ENCODE peak calls at places on chromosome 11, in six cellular contexts. I is RWPE1, W is GM23248, X is substantia nigra, S is lower lobe of right lung, N is A673. F is an unnamed sample.

GRCh38 chr11:119365071-119365591 is 16.4 kb downstream of the USP2 start:
- DNase-seq in I (no peak), W (peak), X (no peak), S (no peak), N (no peak), F (no peak)

GRCh38 chr11:61362542-61362875 is 335 bp downstream of the TMEM138 start:
- DNase-seq in I (peak), W (peak), X (no peak), S (no peak), N (peak), F (no peak)

GRCh38 chr11:1192741-1193325 is 30.0 kb upstream of the MUC5B start:
- DNase-seq in I (no peak), W (no peak), X (no peak), S (peak), N (no peak), F (peak)

GRCh38 chr11:131423715-131424114 is 53.3 kb downstream of the NTM start:
- DNase-seq in I (peak), W (peak), X (no peak), S (no peak), N (no peak), F (peak)

GRCh38 chr11:70556884-70557741 is 158.8 kb downstream of the CTTN start:
- DNase-seq in I (no peak), W (peak), X (no peak), S (no peak), N (no peak), F (no peak)

GRCh38 chr11:69567951-69568808 is 72.8 kb upstream of the CCND1 start:
- DNase-seq in I (no peak), W (peak), X (no peak), S (no peak), N (no peak), F (no peak)

GRCh38 chr11:75100314-75100713 is 3.6 kb upstream of the OR2AT4 start:
- DNase-seq in I (peak), W (peak), X (no peak), S (no peak), N (no peak), F (no peak)

GRCh38 chr11:20397281-20397680 is 9.8 kb downstream of the PRMT3 start:
- DNase-seq in I (peak), W (peak), X (no peak), S (no peak), N (peak), F (no peak)

GRCh38 chr11:126496576-126497403 is 141.3 kb downstream of the ST3GAL4 start:
- DNase-seq in I (no peak), W (no peak), X (no peak), S (no peak), N (no peak), F (no peak)

GRCh38 chr11:13429836-13430235 is 33.2 kb downstream of the BTBD10 start:
- DNase-seq in I (no peak), W (no peak), X (no peak), S (no peak), N (no peak), F (no peak)

GRCh38 chr11:36123353-36124220 is 165.6 kb downstream of the COMMD9 start:
- DNase-seq in I (no peak), W (no peak), X (peak), S (no peak), N (no peak), F (no peak)

GRCh38 chr11:79165908-79166307 is 274.9 kb downstream of the TENM4 start:
- DNase-seq in I (no peak), W (no peak), X (no peak), S (no peak), N (no peak), F (no peak)

GRCh38 chr11:83156150-83156995 is 558 bp upstream of the PCF11 start:
- DNase-seq in I (peak), W (peak), X (peak), S (peak), N (peak), F (peak)

GRCh38 chr11:60844870-60845221 is 2.9 kb downstream of the CCDC86 start:
- DNase-seq in I (no peak), W (no peak), X (no peak), S (no peak), N (no peak), F (no peak)

GRCh38 chr11:72814831-72815618 is 814 bp downstream of the ATG16L2 start:
- DNase-seq in I (no peak), W (peak), X (no peak), S (no peak), N (peak), F (no peak)

DNA sequence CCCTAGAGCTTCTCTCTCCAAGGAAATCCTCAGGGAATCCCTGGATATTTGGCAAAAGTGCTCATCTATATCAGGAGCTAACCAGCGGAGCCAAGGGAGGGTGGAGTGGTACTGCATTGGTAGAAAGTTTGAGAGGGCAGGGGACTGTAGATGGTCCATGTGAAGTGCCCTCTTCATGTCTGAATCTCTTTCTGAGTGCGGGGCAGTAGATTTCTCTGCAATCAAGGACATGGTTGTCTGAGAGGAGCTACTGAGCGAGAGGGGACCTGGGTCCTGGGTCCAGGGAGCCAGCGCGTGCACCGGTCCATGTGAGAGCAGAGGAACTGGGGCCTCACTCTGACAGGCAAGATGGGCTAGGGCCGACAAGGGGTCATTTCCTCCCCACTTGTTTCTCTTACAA is 716 bp downstream of the DIXDC1 start:
- DNase-seq in I (no peak), W (peak), X (no peak), S (no peak), N (no peak), F (no peak)
- H3K27ac ChIP-seq in I (peak), W (peak), X (peak), S (no peak), N (no peak), F (peak)

DNA sequence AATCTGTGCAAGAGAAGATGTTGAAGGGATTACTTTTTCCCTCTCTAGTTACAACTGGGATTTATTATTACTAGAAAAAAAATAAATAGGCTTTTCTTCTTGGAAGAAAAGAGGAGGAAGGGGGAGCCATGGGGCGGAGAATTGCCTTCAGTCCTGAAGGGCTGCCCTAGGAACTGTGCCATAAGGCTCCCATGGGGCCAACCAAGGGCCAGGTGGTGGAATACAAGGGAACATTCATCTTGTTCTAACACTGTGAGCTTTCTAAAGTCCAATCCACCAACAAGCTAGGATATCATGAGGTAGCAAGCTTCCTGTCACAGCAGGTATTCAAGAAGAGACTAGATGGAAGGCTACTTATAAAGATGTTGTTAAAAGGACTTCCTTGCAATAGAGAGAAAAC is 24.8 kb upstream of the NRIP3 start:
- DNase-seq in I (no peak), W (no peak), X (no peak), S (no peak), N (no peak), F (no peak)
- H3K27ac ChIP-seq in I (no peak), W (no peak), X (no peak), S (no peak), N (no peak), F (no peak)

GRCh38 chr11:3347127-3347526 is 31.8 kb downstream of the ZNF195 start:
- DNase-seq in I (no peak), W (no peak), X (no peak), S (no peak), N (no peak), F (no peak)

GRCh38 chr11:3346587-3346986 is 32.4 kb downstream of the ZNF195 start:
- DNase-seq in I (no peak), W (no peak), X (no peak), S (no peak), N (no peak), F (no peak)

GRCh38 chr11:3344775-3345174 is 34.2 kb downstream of the ZNF195 start:
- DNase-seq in I (no peak), W (no peak), X (no peak), S (no peak), N (no peak), F (no peak)

GRCh38 chr11:3345736-3346135 is 33.2 kb downstream of the ZNF195 start:
- DNase-seq in I (no peak), W (no peak), X (no peak), S (no peak), N (peak), F (no peak)

GRCh38 chr11:3344327-3344726 is 34.6 kb downstream of the ZNF195 start:
- DNase-seq in I (no peak), W (no peak), X (no peak), S (no peak), N (no peak), F (no peak)
- H3K27ac ChIP-seq in I (no peak), W (no peak), X (no peak), S (no peak), N (no peak), F (no peak)

DNA sequence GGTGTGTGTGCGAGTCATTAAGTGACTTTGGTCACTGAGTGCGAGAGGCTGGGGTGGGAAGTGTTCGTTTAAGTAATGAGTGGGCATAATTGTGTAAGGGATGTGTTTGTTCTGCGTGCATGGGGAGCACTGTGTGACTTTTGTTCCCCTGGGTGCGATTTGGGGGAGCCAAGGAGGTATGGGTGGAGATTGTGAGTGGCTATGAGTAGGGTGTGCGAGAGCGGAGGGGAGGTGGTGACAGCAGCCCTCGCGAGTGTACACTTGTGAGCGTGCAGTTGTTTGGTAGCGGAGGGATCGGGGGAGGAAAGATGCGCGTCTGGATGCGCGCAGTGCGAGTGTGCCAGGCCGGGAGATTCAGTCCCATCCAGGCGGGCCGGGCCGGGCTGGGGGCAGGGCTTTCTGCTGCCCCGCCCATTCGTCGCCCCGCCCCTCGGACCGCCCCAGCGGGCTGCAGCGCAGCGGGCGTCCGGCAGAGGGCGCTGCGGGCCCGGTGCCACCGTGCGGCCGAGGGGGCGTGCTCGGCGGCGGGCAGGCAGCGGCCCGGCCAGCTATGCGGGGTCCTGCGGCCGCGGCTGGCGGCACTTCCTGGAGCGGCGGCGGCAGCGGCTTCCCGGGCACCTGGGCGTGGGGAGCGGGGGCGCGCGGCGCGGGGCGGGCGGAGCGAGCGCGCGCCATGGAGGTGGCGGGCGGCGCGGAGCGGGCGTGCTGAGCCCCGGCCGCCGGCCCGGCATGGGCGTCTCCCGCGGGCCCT is at the start of gene DGKZ:
- DNase-seq in I (peak), W (peak), X (peak), S (peak), N (peak), F (peak)
- H3K27ac ChIP-seq in I (peak), W (no peak), X (peak), S (peak), N (peak), F (peak)

GRCh38 chr11:114141863-114142590 is 82.5 kb downstream of the ZBTB16 start:
- DNase-seq in I (no peak), W (no peak), X (no peak), S (no peak), N (peak), F (no peak)
- H3K27ac ChIP-seq in I (no peak), W (no peak), X (no peak), S (no peak), N (peak), F (no peak)

GRCh38 chr11:76635991-76636520 is 34.5 kb downstream of the LRRC32 start:
- DNase-seq in I (no peak), W (no peak), X (no peak), S (no peak), N (no peak), F (no peak)
- H3K27ac ChIP-seq in I (no peak), W (no peak), X (no peak), S (peak), N (no peak), F (peak)

DNA sequence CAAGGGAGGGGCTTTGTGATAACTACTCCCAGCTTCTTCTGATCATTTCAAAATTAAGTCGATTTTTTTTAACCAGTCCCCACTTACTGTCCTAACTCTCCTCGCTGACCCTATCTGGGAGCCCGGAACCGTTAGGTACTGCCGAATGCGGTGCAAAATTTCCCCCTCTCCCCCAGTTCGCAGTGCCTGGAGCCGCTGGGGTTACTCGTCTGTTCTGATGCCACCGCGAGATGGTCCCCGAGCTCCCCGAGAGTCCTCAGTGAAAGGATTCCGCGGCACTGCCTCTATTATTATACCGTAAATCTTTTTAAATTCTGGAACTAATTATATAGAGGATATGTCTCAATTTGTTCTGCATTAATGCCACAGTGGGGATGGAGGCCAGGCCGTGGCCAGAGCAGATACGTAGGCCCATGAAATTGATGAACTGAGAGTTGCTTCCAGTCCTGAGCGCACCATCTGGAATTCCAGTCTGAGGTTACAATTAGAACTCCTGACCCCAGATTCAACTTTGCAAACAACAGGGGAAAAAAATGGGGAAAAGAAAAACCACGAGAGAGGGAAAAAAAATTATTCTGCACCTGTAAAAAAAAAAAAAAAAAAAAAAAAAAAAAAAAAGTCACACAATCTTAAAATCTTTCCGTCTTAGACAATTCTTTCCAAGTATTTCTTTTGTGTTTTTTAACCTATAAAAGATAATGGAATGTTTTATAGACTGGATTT is 4.3 kb upstream of the WT1 start:
- DNase-seq in I (no peak), W (no peak), X (no peak), S (no peak), N (peak), F (no peak)
- H3K27ac ChIP-seq in I (no peak), W (no peak), X (no peak), S (no peak), N (no peak), F (no peak)

DNA sequence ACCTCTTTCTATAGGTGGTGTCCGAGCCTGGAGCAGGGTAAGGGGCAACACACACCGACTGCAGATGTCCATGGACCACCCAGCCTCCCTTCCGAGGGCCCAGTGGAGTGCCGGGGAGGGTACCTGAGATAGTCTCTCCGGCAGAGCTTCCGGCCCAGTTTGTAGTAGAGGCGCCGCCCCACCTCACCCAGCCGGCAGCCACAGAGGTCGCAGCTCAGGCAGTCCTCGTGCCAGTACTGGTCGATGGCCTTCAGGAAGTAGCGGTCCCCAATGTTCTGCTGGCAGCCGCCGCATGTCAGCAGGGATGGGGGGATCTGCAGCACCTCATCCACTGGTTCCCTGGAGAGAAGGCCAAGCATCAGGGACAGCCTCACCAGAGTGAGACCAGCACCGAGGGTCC is 27.4 kb downstream of the LMO2 start:
- DNase-seq in I (no peak), W (no peak), X (no peak), S (no peak), N (no peak), F (no peak)
- H3K27ac ChIP-seq in I (no peak), W (no peak), X (no peak), S (no peak), N (no peak), F (peak)

GRCh38 chr11:114085965-114086364 is 26.5 kb downstream of the ZBTB16 start:
- DNase-seq in I (no peak), W (no peak), X (no peak), S (no peak), N (no peak), F (no peak)

GRCh38 chr11:114088216-114088615 is 28.7 kb downstream of the ZBTB16 start:
- DNase-seq in I (no peak), W (no peak), X (no peak), S (no peak), N (no peak), F (no peak)

GRCh38 chr11:114087028-114087427 is 27.5 kb downstream of the ZBTB16 start:
- DNase-seq in I (no peak), W (no peak), X (no peak), S (no peak), N (no peak), F (no peak)

GRCh38 chr11:114084414-114084813 is 24.9 kb downstream of the ZBTB16 start:
- DNase-seq in I (no peak), W (no peak), X (no peak), S (no peak), N (no peak), F (no peak)

GRCh38 chr11:114086394-114086793 is 26.9 kb downstream of the ZBTB16 start:
- DNase-seq in I (no peak), W (no peak), X (no peak), S (no peak), N (no peak), F (no peak)
- H3K27ac ChIP-seq in I (peak), W (no peak), X (no peak), S (peak), N (no peak), F (no peak)

F was measured in left lung.